ENCODE peak calls at places on chromosome 9, in five cellular contexts. J, I, C, P and N are unnamed samples.

GRCh38 chr9:22307013-22307711 is 139.5 kb upstream of the DMRTA1 start:
- DNase-seq in J (peak; percentile 43), I (peak; percentile 15), C (peak; percentile 29), P (peak; percentile 28), N (no peak)

GRCh38 chr9:87471746-87472145 is 25.9 kb upstream of the DAPK1 start:
- DNase-seq in J (no peak), I (no peak), C (no peak), P (no peak), N (no peak)

GRCh38 chr9:72294952-72295351 is 70.1 kb downstream of the ZFAND5 start:
- DNase-seq in J (peak; percentile 44), I (no peak), C (peak; percentile 31), P (peak; percentile 50), N (no peak)

GRCh38 chr9:70258692-70259511 is at the start of gene SMC5:
- DNase-seq in J (peak; percentile 80), I (peak; percentile 73), C (peak; percentile 91), P (peak; percentile 74), N (peak; percentile 90)

GRCh38 chr9:113516840-113517577 is 53.5 kb downstream of the RGS3 start:
- DNase-seq in J (no peak), I (no peak), C (peak; percentile 36), P (no peak), N (no peak)

GRCh38 chr9:91465420-91465819 is 41.8 kb upstream of the NFIL3 start:
- DNase-seq in J (no peak), I (no peak), C (no peak), P (no peak), N (no peak)

GRCh38 chr9:78097541-78097940 is 65.9 kb upstream of the GNAQ start:
- DNase-seq in J (no peak), I (no peak), C (no peak), P (no peak), N (no peak)

GRCh38 chr9:70411141-70411929 is 3.1 kb downstream of the KLF9 start:
- DNase-seq in J (peak; percentile 9), I (peak; percentile 70), C (peak; percentile 63), P (no peak), N (peak; percentile 76)

GRCh38 chr9:34592895-34593601 is 3.5 kb upstream of the CNTFR start:
- DNase-seq in J (no peak), I (peak; percentile 61), C (peak; percentile 44), P (no peak), N (peak; percentile 88)
- H3K27ac ChIP-seq in J (no peak overlapping the region), I (peak overlapping the region; percentile 89), C (peak overlapping the region; percentile 67), P (no peak overlapping the region), N (peak overlapping the region; percentile 61)

GRCh38 chr9:37994639-37995347 is 74.2 kb downstream of the SHB start:
- DNase-seq in J (no peak), I (peak; percentile 54), C (peak; percentile 40), P (no peak), N (no peak)
- TF ChIP-seq EP300 in J (no peak), I (peak; percentile 71), C (no peak), P (no peak), N (no peak)

DNA sequence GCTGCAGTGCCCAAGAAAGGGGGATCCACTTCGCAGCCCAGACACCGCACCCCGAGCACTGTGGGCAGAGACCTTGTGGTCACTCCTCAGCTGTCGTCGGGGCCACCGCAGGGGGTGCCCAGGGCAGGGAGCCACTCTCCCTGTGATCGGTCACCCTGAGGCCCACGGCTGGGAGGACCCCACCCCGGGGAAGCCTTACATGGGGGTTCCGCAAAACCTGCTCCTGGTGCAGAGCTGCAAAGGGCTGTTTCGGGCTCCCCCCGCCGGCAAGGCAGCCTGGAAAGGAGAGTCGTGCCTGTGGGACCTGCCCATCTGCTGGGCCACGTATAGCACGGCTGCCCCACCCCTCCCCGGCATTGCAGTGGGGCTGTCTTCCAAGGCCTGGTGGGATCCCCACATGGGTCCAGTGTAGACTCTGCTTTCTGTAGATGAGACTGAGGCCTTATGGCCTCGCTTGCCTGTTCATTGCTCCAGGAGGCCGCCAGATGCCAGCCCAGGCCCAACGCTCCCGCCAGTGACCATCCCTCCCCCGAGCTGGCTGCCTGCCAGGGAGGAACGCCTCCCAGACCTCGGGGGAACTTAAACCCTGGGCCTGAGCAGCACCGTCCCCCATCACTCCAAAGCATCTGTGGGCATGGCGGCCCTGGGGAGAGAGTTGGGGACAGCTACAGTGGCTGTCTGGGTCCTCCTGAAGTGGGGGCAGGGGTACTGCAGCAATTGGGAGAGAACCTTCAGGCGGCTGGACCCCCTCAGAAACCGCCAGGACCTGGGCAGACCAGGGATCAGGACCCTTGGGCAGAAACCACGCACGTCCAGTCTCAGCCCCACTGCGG is 1.6 kb upstream of the DNLZ start:
- DNase-seq in J (no peak), I (no peak), C (no peak), P (no peak), N (no peak)
- H3K27ac ChIP-seq in J (no peak overlapping the region), I (no peak overlapping the region), C (no peak overlapping the region), P (no peak overlapping the region), N (no peak overlapping the region)

GRCh38 chr9:125085703-125086477 is 57.4 kb downstream of the SCAI start:
- DNase-seq in J (no peak), I (no peak), C (no peak), P (no peak), N (no peak)
- TF ChIP-seq EP300 in J (no peak), I (no peak), C (no peak), P (no peak), N (no peak)

GRCh38 chr9:470041-470781 is 255.5 kb downstream of the DOCK8 start:
- DNase-seq in J (peak; percentile 81), I (peak; percentile 61), C (peak; percentile 87), P (peak; percentile 78), N (peak; percentile 93)

GRCh38 chr9:469672-470040 is 255.0 kb downstream of the DOCK8 start:
- DNase-seq in J (no peak), I (peak; percentile 8), C (peak; percentile 27), P (no peak), N (no peak)

GRCh38 chr9:468766-469496 is 254.3 kb downstream of the DOCK8 start:
- DNase-seq in J (no peak), I (no peak), C (no peak), P (no peak), N (no peak)

GRCh38 chr9:471320-471719 is 256.7 kb downstream of the DOCK8 start:
- DNase-seq in J (no peak), I (no peak), C (no peak), P (no peak), N (no peak)

DNA sequence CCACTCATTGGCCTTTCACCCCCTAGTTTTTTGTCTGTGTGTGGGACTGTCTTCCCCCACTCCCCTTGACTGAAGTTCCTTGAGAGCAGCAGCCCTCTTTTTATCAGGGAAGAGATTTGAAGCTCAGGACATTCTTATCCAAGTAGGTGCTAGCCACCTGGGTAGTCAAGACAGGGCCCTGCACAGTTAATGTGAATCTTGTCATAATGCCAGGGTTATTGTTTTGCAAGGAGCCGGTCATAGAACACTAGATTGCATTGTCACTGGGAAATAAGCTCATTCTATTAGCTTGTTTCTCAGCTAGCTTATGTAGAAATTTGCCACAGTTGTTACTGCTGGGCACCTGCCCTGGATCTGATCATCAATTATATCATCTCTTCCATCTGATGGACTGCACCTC is 256.1 kb downstream of the DOCK8 start:
- DNase-seq in J (no peak), I (no peak), C (no peak), P (no peak), N (no peak)
- H3K27ac ChIP-seq in J (peak overlapping the region; percentile 45), I (peak overlapping the region; percentile 76), C (peak overlapping the region; percentile 84), P (peak overlapping the region; percentile 93), N (no peak overlapping the region)

GRCh38 chr9:68552700-68553099 is 12.0 kb upstream of the TMEM252 start:
- DNase-seq in J (no peak), I (no peak), C (no peak), P (no peak), N (no peak)
- TF ChIP-seq EP300 in J (no peak), I (no peak), C (no peak), P (no peak), N (no peak)

GRCh38 chr9:21081999-21082398 is 4.3 kb upstream of the IFNB1 start:
- DNase-seq in J (no peak), I (no peak), C (no peak), P (no peak), N (no peak)
- H3K27ac ChIP-seq in J (no peak overlapping the region), I (no peak overlapping the region), C (no peak overlapping the region), P (no peak overlapping the region), N (no peak overlapping the region)